ENCODE peak calls at places on chromosomes 4 and X, in six cellular contexts. N, J, V, P, M and Y are unnamed samples.

GRCh38 chr4:120395746-120396145 is 329.1 kb upstream of the MAD2L1 start:
- DNase-seq in V (no peak), P (no peak), N (no peak), J (no peak), M (no peak), Y (no peak)

GRCh38 chr4:5626916-5627315 is 81.4 kb downstream of the EVC2 start:
- DNase-seq in N (no peak), V (no peak), M (no peak), J (no peak), P (no peak), Y (no peak)

GRCh38 chr4:81572398-81572797 is 100.7 kb upstream of the RASGEF1B start:
- DNase-seq in M (no peak), N (no peak), P (no peak), V (no peak), J (no peak), Y (no peak)

GRCh38 chr4:169957785-169958184 is 68.4 kb downstream of the MFAP3L start:
- DNase-seq in V (no peak), M (no peak), N (no peak), J (no peak), P (peak), Y (no peak)

GRCh38 chr4:12488672-12489071 is 995.5 kb downstream of the RAB28 start:
- DNase-seq in N (no peak), M (no peak), P (no peak), J (no peak), V (no peak), Y (no peak)

GRCh38 chr4:128006592-128006991 is 41.4 kb downstream of the ABHD18 start:
- DNase-seq in V (no peak), P (peak), M (no peak), J (no peak), N (no peak), Y (no peak)

GRCh38 chr4:47945930-47946726 is 31.7 kb upstream of the NFXL1 start:
- DNase-seq in N (no peak), P (no peak), J (no peak), M (no peak), V (no peak), Y (no peak)

GRCh38 chr4:174365018-174365587 is 81.4 kb downstream of the CEP44 start:
- DNase-seq in V (no peak), P (peak), J (peak), M (no peak), N (no peak), Y (peak)

GRCh38 chrX:85114776-85115175 is 111.1 kb downstream of the APOOL start:
- DNase-seq in J (no peak), V (no peak), P (no peak), N (no peak), M (no peak), Y (no peak)

GRCh38 chr4:152554742-152555141 is 18.9 kb upstream of the FBXW7 start:
- DNase-seq in M (no peak), J (no peak), N (no peak), P (no peak), V (no peak), Y (no peak)

GRCh38 chr4:6568689-6569332 is 6.2 kb upstream of the MAN2B2 start:
- DNase-seq in J (no peak), P (peak), V (no peak), N (no peak), M (no peak), Y (no peak)

GRCh38 chr4:122663814-122664610 is 43.1 kb upstream of the IL21 start:
- DNase-seq in V (no peak), P (no peak), M (no peak), J (no peak), N (no peak), Y (no peak)

GRCh38 chrX:50183891-50184290 is 16.9 kb downstream of the AKAP4 start:
- DNase-seq in J (no peak), V (no peak), P (no peak), N (no peak), M (no peak), Y (no peak)

GRCh38 chr4:56187601-56188177 is 199.6 kb downstream of the AASDH start:
- DNase-seq in V (no peak), P (no peak), J (no peak), N (no peak), M (no peak), Y (no peak)

GRCh38 chr4:130486186-130486585 is 1390.2 kb downstream of the C4orf33 start:
- DNase-seq in M (no peak), J (no peak), P (no peak), N (no peak), V (no peak), Y (no peak)

GRCh38 chr4:89509708-89510269 is 202.2 kb upstream of the GPRIN3 start:
- DNase-seq in N (no peak), P (no peak), J (no peak), M (no peak), V (no peak), Y (no peak)

GRCh38 chr4:44583393-44583792 is 68.0 kb downstream of the YIPF7 start:
- DNase-seq in V (no peak), P (peak), M (no peak), N (no peak), J (no peak), Y (peak)